ENCODE peak calls at places on chromosome 16, in seven cellular contexts. One of them, this sample, is unnamed.

GRCh38 chr16:4852221-4852872 is 5.1 kb downstream of the UBN1 start:
- DNase-seq in esophagus squamous epithelium: no peak
- DNase-seq in tibial nerve: no peak
- DNase-seq in sigmoid colon: no peak
- DNase-seq in uterus: no peak
- DNase-seq in thyroid gland: no peak
- DNase-seq in A549: peak
- DNase-seq in this sample: peak

GRCh38 chr16:80656731-80657150 is 115.9 kb downstream of the DYNLRB2 start:
- DNase-seq in esophagus squamous epithelium: no peak
- DNase-seq in sigmoid colon: no peak
- DNase-seq in tibial nerve: no peak
- DNase-seq in uterus: no peak
- DNase-seq in A549: no peak
- DNase-seq in thyroid gland: no peak
- DNase-seq in this sample: no peak

GRCh38 chr16:51834131-51834530 is 683.1 kb upstream of the SALL1 start:
- DNase-seq in A549: no peak
- DNase-seq in esophagus squamous epithelium: no peak
- DNase-seq in thyroid gland: no peak
- DNase-seq in sigmoid colon: no peak
- DNase-seq in tibial nerve: no peak
- DNase-seq in uterus: no peak
- DNase-seq in this sample: no peak

GRCh38 chr16:51267676-51268075 is 116.6 kb upstream of the SALL1 start:
- DNase-seq in sigmoid colon: no peak
- DNase-seq in uterus: no peak
- DNase-seq in A549: no peak
- DNase-seq in thyroid gland: peak
- DNase-seq in tibial nerve: no peak
- DNase-seq in esophagus squamous epithelium: no peak
- DNase-seq in this sample: no peak

GRCh38 chr16:47734987-47735594 is 274.0 kb downstream of the PHKB start:
- DNase-seq in sigmoid colon: no peak
- DNase-seq in uterus: no peak
- DNase-seq in A549: no peak
- DNase-seq in thyroid gland: no peak
- DNase-seq in esophagus squamous epithelium: no peak
- DNase-seq in tibial nerve: no peak
- DNase-seq in this sample: no peak

GRCh38 chr16:58127033-58127556 is 2.1 kb downstream of the CFAP20 start:
- DNase-seq in A549: peak
- DNase-seq in thyroid gland: no peak
- DNase-seq in tibial nerve: no peak
- DNase-seq in esophagus squamous epithelium: no peak
- DNase-seq in sigmoid colon: no peak
- DNase-seq in uterus: no peak
- DNase-seq in this sample: peak

GRCh38 chr16:58863042-58863441 is 128.9 kb upstream of the GOT2 start:
- DNase-seq in thyroid gland: no peak
- DNase-seq in uterus: no peak
- DNase-seq in tibial nerve: no peak
- DNase-seq in sigmoid colon: no peak
- DNase-seq in esophagus squamous epithelium: no peak
- DNase-seq in A549: no peak
- DNase-seq in this sample: no peak

GRCh38 chr16:3467920-3468319 is 24.4 kb downstream of the NAA60 start:
- DNase-seq in esophagus squamous epithelium: no peak
- DNase-seq in thyroid gland: no peak
- DNase-seq in A549: no peak
- DNase-seq in tibial nerve: no peak
- DNase-seq in uterus: no peak
- DNase-seq in sigmoid colon: no peak
- DNase-seq in this sample: peak

GRCh38 chr16:22317001-22317530 is 19.9 kb downstream of the POLR3E start:
- DNase-seq in thyroid gland: no peak
- DNase-seq in sigmoid colon: no peak
- DNase-seq in uterus: no peak
- DNase-seq in esophagus squamous epithelium: no peak
- DNase-seq in A549: no peak
- DNase-seq in tibial nerve: no peak
- DNase-seq in this sample: no peak

GRCh38 chr16:67678354-67679023 is 11.9 kb downstream of the C16orf86 start:
- DNase-seq in esophagus squamous epithelium: no peak
- DNase-seq in uterus: no peak
- DNase-seq in sigmoid colon: no peak
- DNase-seq in tibial nerve: no peak
- DNase-seq in thyroid gland: no peak
- DNase-seq in A549: no peak
- DNase-seq in this sample: no peak

GRCh38 chr16:21194771-21195301 is 16.5 kb downstream of the ZP2 start:
- DNase-seq in esophagus squamous epithelium: no peak
- DNase-seq in tibial nerve: no peak
- DNase-seq in A549: no peak
- DNase-seq in thyroid gland: peak
- DNase-seq in uterus: no peak
- DNase-seq in sigmoid colon: no peak
- DNase-seq in this sample: no peak

GRCh38 chr16:75078886-75079285 is 37.7 kb downstream of the LDHD start:
- DNase-seq in sigmoid colon: no peak
- DNase-seq in esophagus squamous epithelium: no peak
- DNase-seq in thyroid gland: no peak
- DNase-seq in tibial nerve: no peak
- DNase-seq in uterus: no peak
- DNase-seq in A549: no peak
- DNase-seq in this sample: no peak

GRCh38 chr16:65833171-65833871 is 533.2 kb upstream of the CDH5 start:
- DNase-seq in tibial nerve: no peak
- DNase-seq in thyroid gland: no peak
- DNase-seq in esophagus squamous epithelium: no peak
- DNase-seq in sigmoid colon: no peak
- DNase-seq in A549: no peak
- DNase-seq in uterus: no peak
- DNase-seq in this sample: no peak

GRCh38 chr16:58252716-58253115 is 42.1 kb downstream of the PRSS54 start:
- DNase-seq in tibial nerve: no peak
- DNase-seq in thyroid gland: no peak
- DNase-seq in esophagus squamous epithelium: no peak
- DNase-seq in sigmoid colon: no peak
- DNase-seq in A549: no peak
- DNase-seq in uterus: no peak
- DNase-seq in this sample: no peak

GRCh38 chr16:14004719-14005315 is 66.3 kb upstream of the MRTFB start:
- DNase-seq in tibial nerve: no peak
- DNase-seq in thyroid gland: no peak
- DNase-seq in esophagus squamous epithelium: no peak
- DNase-seq in sigmoid colon: no peak
- DNase-seq in uterus: no peak
- DNase-seq in A549: no peak
- DNase-seq in this sample: no peak

GRCh38 chr16:73122604-73123386 is 74.9 kb upstream of the ZFHX3 start:
- DNase-seq in sigmoid colon: no peak
- DNase-seq in uterus: peak
- DNase-seq in tibial nerve: peak
- DNase-seq in thyroid gland: peak
- DNase-seq in esophagus squamous epithelium: no peak
- DNase-seq in A549: no peak
- DNase-seq in this sample: no peak

GRCh38 chr16:48098472-48098871 is 57.3 kb downstream of the ABCC12 start:
- DNase-seq in tibial nerve: no peak
- DNase-seq in A549: no peak
- DNase-seq in uterus: no peak
- DNase-seq in thyroid gland: no peak
- DNase-seq in sigmoid colon: no peak
- DNase-seq in esophagus squamous epithelium: no peak
- DNase-seq in this sample: no peak

GRCh38 chr16:81494434-81494806 is 49.8 kb downstream of the CMIP start:
- DNase-seq in A549: no peak
- DNase-seq in sigmoid colon: no peak
- DNase-seq in uterus: no peak
- DNase-seq in thyroid gland: no peak
- DNase-seq in tibial nerve: no peak
- DNase-seq in esophagus squamous epithelium: no peak
- DNase-seq in this sample: no peak

GRCh38 chr16:67606632-67607031 is 38.3 kb upstream of the CARMIL2 start:
- DNase-seq in thyroid gland: peak
- DNase-seq in A549: no peak
- DNase-seq in esophagus squamous epithelium: no peak
- DNase-seq in tibial nerve: no peak
- DNase-seq in sigmoid colon: no peak
- DNase-seq in uterus: no peak
- DNase-seq in this sample: no peak

GRCh38 chr16:66300037-66300436 is 66.5 kb upstream of the CDH5 start:
- DNase-seq in uterus: no peak
- DNase-seq in thyroid gland: no peak
- DNase-seq in sigmoid colon: peak
- DNase-seq in esophagus squamous epithelium: no peak
- DNase-seq in tibial nerve: no peak
- DNase-seq in A549: no peak
- DNase-seq in this sample: no peak

GRCh38 chr16:49855822-49856740 is at the start of gene ZNF423:
- DNase-seq in sigmoid colon: no peak
- DNase-seq in thyroid gland: peak
- DNase-seq in uterus: peak
- DNase-seq in tibial nerve: no peak
- DNase-seq in A549: no peak
- DNase-seq in esophagus squamous epithelium: no peak
- DNase-seq in this sample: no peak

GRCh38 chr16:50038756-50039529 is 13.9 kb downstream of the CNEP1R1 start:
- DNase-seq in tibial nerve: no peak
- DNase-seq in thyroid gland: peak
- DNase-seq in esophagus squamous epithelium: no peak
- DNase-seq in uterus: no peak
- DNase-seq in sigmoid colon: peak
- DNase-seq in A549: no peak
- DNase-seq in this sample: peak

GRCh38 chr16:64952177-64952576 is 169.7 kb downstream of the CDH11 start:
- DNase-seq in thyroid gland: no peak
- DNase-seq in esophagus squamous epithelium: no peak
- DNase-seq in sigmoid colon: no peak
- DNase-seq in A549: peak
- DNase-seq in uterus: no peak
- DNase-seq in tibial nerve: no peak
- DNase-seq in this sample: no peak

GRCh38 chr16:31074073-31074813 is at the start of the genes ZNF646 and ZNF668:
- DNase-seq in sigmoid colon: peak
- DNase-seq in A549: peak
- DNase-seq in tibial nerve: peak
- DNase-seq in thyroid gland: peak
- DNase-seq in uterus: peak
- DNase-seq in esophagus squamous epithelium: peak
- DNase-seq in this sample: peak
- TF ChIP-seq POLR2A in sigmoid colon: peak
- TF ChIP-seq POLR2A in A549: peak
- TF ChIP-seq POLR2A in tibial nerve: peak
- TF ChIP-seq POLR2A in thyroid gland: no peak
- TF ChIP-seq POLR2A in uterus: peak
- TF ChIP-seq POLR2A in esophagus squamous epithelium: peak
- TF ChIP-seq POLR2A in this sample: peak

DNA sequence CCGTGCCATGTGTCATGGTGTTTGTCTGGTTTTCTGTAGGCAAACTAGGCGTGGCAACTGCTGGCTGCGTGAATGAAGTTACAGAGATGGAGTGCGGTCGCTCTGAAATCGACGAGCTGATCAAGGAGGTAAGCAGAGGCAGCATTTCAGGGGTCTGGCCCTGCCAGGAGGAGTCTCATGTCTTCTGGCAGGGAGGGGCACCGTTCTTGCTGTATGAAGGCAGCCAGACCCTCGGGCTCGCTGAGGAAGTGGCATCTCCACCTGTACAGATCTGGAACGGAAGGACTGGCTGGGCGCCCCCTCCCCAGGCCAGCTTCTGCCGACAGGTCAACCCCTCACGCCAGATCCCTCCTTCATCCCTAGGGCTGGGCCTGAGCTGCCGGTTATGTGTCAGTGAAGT is 12.6 kb downstream of the IRF8 start:
- DNase-seq in uterus: no peak
- DNase-seq in sigmoid colon: no peak
- DNase-seq in tibial nerve: no peak
- DNase-seq in A549: no peak
- DNase-seq in thyroid gland: no peak
- DNase-seq in esophagus squamous epithelium: no peak
- DNase-seq in this sample: no peak
- TF ChIP-seq POLR2A in uterus: no peak
- TF ChIP-seq POLR2A in sigmoid colon: no peak
- TF ChIP-seq POLR2A in tibial nerve: no peak
- TF ChIP-seq POLR2A in A549: no peak
- TF ChIP-seq POLR2A in thyroid gland: no peak
- TF ChIP-seq POLR2A in esophagus squamous epithelium: no peak
- TF ChIP-seq POLR2A in this sample: no peak

GRCh38 chr16:377419-377951 is 4.3 kb downstream of the PGAP6 start:
- DNase-seq in A549: no peak
- DNase-seq in tibial nerve: no peak
- DNase-seq in esophagus squamous epithelium: no peak
- DNase-seq in uterus: no peak
- DNase-seq in sigmoid colon: no peak
- DNase-seq in thyroid gland: no peak
- DNase-seq in this sample: no peak
- TF ChIP-seq POLR2A in A549: no peak
- TF ChIP-seq POLR2A in tibial nerve: no peak
- TF ChIP-seq POLR2A in esophagus squamous epithelium: no peak
- TF ChIP-seq POLR2A in uterus: no peak
- TF ChIP-seq POLR2A in sigmoid colon: no peak
- TF ChIP-seq POLR2A in thyroid gland: no peak
- TF ChIP-seq POLR2A in this sample: no peak

GRCh38 chr16:85688586-85689284 is at the start of gene GINS2:
- DNase-seq in tibial nerve: peak
- DNase-seq in esophagus squamous epithelium: peak
- DNase-seq in uterus: peak
- DNase-seq in A549: peak
- DNase-seq in thyroid gland: peak
- DNase-seq in sigmoid colon: peak
- DNase-seq in this sample: peak
- TF ChIP-seq POLR2A in tibial nerve: no peak
- TF ChIP-seq POLR2A in esophagus squamous epithelium: no peak
- TF ChIP-seq POLR2A in uterus: no peak
- TF ChIP-seq POLR2A in A549: no peak
- TF ChIP-seq POLR2A in thyroid gland: no peak
- TF ChIP-seq POLR2A in sigmoid colon: no peak
- TF ChIP-seq POLR2A in this sample: peak

DNA sequence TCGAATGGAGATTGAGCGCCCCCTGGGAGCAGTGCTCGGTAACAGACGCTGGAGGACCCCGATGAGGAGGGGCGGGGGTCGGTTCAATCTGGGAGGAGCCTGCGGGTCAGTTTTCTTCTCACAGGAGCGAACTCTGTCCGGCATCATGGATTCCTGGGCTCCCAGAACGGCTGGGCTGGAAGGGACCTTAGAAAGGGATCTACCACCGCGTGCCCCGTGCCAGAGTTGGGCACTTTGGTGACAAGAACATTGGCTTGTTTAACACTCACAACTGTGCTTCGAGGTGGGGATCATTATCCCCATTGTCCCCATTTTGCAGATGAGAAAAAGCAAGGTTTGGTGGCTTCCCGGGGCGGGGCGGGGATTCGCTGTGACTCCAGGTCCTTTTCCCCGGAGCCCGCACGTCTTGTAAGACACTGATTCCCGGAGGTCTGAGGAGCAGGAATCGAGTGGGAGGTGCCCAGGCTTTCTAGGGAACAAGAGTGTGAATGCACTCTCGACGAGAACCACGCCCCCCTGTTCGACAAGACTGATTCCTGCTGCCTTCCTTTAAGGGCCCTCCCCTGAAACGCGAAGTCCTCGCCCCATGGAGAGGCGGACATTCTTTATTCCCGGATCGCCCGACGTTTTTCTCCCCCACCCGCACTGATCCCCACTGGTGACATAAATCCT is 1.5 kb upstream of the FBXL19 start:
- DNase-seq in A549: peak
- DNase-seq in uterus: peak
- DNase-seq in sigmoid colon: peak
- DNase-seq in esophagus squamous epithelium: peak
- DNase-seq in thyroid gland: peak
- DNase-seq in tibial nerve: peak
- DNase-seq in this sample: peak
- TF ChIP-seq POLR2A in A549: peak
- TF ChIP-seq POLR2A in uterus: no peak
- TF ChIP-seq POLR2A in sigmoid colon: no peak
- TF ChIP-seq POLR2A in esophagus squamous epithelium: peak
- TF ChIP-seq POLR2A in thyroid gland: no peak
- TF ChIP-seq POLR2A in tibial nerve: no peak
- TF ChIP-seq POLR2A in this sample: no peak